ENCODE peak calls at places on chromosomes 6 and 20, in six cellular contexts. One of them, this sample, is unnamed.

GRCh38 chr6:40347571-40348011 is 239.6 kb downstream of the LRFN2 start:
- DNase-seq in hepatocyte: no peak
- DNase-seq in PC-3: no peak
- DNase-seq in GM23248: no peak
- DNase-seq in SK-N-SH: peak; percentile 24
- DNase-seq in neural progenitor cell: peak; percentile 45
- DNase-seq in this sample: no peak

GRCh38 chr6:41200901-41201783 is at the start of gene TREML2:
- DNase-seq in hepatocyte: no peak
- DNase-seq in PC-3: no peak
- DNase-seq in GM23248: no peak
- DNase-seq in SK-N-SH: no peak
- DNase-seq in neural progenitor cell: no peak
- DNase-seq in this sample: peak; percentile 87

GRCh38 chr6:34531580-34532201 is 24.4 kb downstream of the SPDEF start:
- DNase-seq in hepatocyte: no peak
- DNase-seq in PC-3: no peak
- DNase-seq in GM23248: no peak
- DNase-seq in SK-N-SH: no peak
- DNase-seq in neural progenitor cell: peak; percentile 59
- DNase-seq in this sample: peak; percentile 49

GRCh38 chr6:23176883-23177282 is 607.5 kb downstream of the HDGFL1 start:
- DNase-seq in hepatocyte: peak; percentile 55
- DNase-seq in PC-3: no peak
- DNase-seq in GM23248: peak; percentile 1
- DNase-seq in SK-N-SH: no peak
- DNase-seq in neural progenitor cell: no peak
- DNase-seq in this sample: no peak

GRCh38 chr6:119541132-119541905 is 191.8 kb upstream of the MAN1A1 start:
- DNase-seq in hepatocyte: peak; percentile 58
- DNase-seq in PC-3: peak; percentile 91
- DNase-seq in GM23248: peak; percentile 98
- DNase-seq in SK-N-SH: peak; percentile 4
- DNase-seq in neural progenitor cell: no peak
- DNase-seq in this sample: no peak

GRCh38 chr6:149332602-149333311 is 15.2 kb downstream of the TAB2 start:
- DNase-seq in hepatocyte: no peak
- DNase-seq in PC-3: peak; percentile 81
- DNase-seq in GM23248: peak; percentile 50
- DNase-seq in SK-N-SH: no peak
- DNase-seq in neural progenitor cell: no peak
- DNase-seq in this sample: no peak

GRCh38 chr6:31836676-31837611 is 9.4 kb downstream of the HSPA1B start:
- DNase-seq in hepatocyte: peak; percentile 49
- DNase-seq in PC-3: peak; percentile 38
- DNase-seq in GM23248: peak; percentile 74
- DNase-seq in SK-N-SH: no peak
- DNase-seq in neural progenitor cell: no peak
- DNase-seq in this sample: peak; percentile 48

GRCh38 chr6:167831281-167831680 is 4.6 kb downstream of the AFDN start:
- DNase-seq in hepatocyte: no peak
- DNase-seq in PC-3: no peak
- DNase-seq in GM23248: no peak
- DNase-seq in SK-N-SH: no peak
- DNase-seq in neural progenitor cell: no peak
- DNase-seq in this sample: no peak

GRCh38 chr20:2984956-2985661 is 58.3 kb upstream of the GNRH2 start:
- DNase-seq in hepatocyte: peak; percentile 9
- DNase-seq in PC-3: peak; percentile 46
- DNase-seq in GM23248: peak; percentile 83
- DNase-seq in SK-N-SH: no peak
- DNase-seq in neural progenitor cell: no peak
- DNase-seq in this sample: no peak

GRCh38 chr6:14765106-14765505 is 480.8 kb upstream of the JARID2 start:
- DNase-seq in hepatocyte: no peak
- DNase-seq in PC-3: peak; percentile 49
- DNase-seq in GM23248: peak; percentile 62
- DNase-seq in SK-N-SH: no peak
- DNase-seq in neural progenitor cell: no peak
- DNase-seq in this sample: no peak

GRCh38 chr20:62744761-62745160 is 36.1 kb downstream of the NTSR1 start:
- DNase-seq in hepatocyte: no peak
- DNase-seq in PC-3: no peak
- DNase-seq in GM23248: no peak
- DNase-seq in SK-N-SH: no peak
- DNase-seq in neural progenitor cell: no peak
- DNase-seq in this sample: no peak

GRCh38 chr6:43977404-43978111 is 149.7 kb downstream of the MRPL14 start:
- DNase-seq in hepatocyte: no peak
- DNase-seq in PC-3: no peak
- DNase-seq in GM23248: no peak
- DNase-seq in SK-N-SH: no peak
- DNase-seq in neural progenitor cell: no peak
- DNase-seq in this sample: no peak

GRCh38 chr6:29509239-29509638 is 21.5 kb upstream of the MAS1L start:
- DNase-seq in hepatocyte: no peak
- DNase-seq in PC-3: no peak
- DNase-seq in GM23248: no peak
- DNase-seq in SK-N-SH: no peak
- DNase-seq in neural progenitor cell: no peak
- DNase-seq in this sample: no peak

GRCh38 chr6:122838060-122838780 is 49.2 kb downstream of the SMPDL3A start:
- DNase-seq in hepatocyte: peak; percentile 32
- DNase-seq in PC-3: peak; percentile 52
- DNase-seq in GM23248: peak; percentile 41
- DNase-seq in SK-N-SH: peak; percentile 14
- DNase-seq in neural progenitor cell: no peak
- DNase-seq in this sample: no peak

GRCh38 chr6:53044071-53044470 is 21.1 kb upstream of the FBXO9 start:
- DNase-seq in hepatocyte: peak; percentile 50
- DNase-seq in PC-3: no peak
- DNase-seq in GM23248: peak; percentile 81
- DNase-seq in SK-N-SH: no peak
- DNase-seq in neural progenitor cell: peak; percentile 67
- DNase-seq in this sample: no peak

GRCh38 chr20:53124075-53124532 is 151.9 kb downstream of the TSHZ2 start:
- DNase-seq in hepatocyte: no peak
- DNase-seq in PC-3: no peak
- DNase-seq in GM23248: peak; percentile 77
- DNase-seq in SK-N-SH: no peak
- DNase-seq in neural progenitor cell: no peak
- DNase-seq in this sample: no peak

GRCh38 chr6:33427585-33428218 is 7.8 kb downstream of the SYNGAP1 start:
- DNase-seq in hepatocyte: peak; percentile 76
- DNase-seq in PC-3: peak; percentile 18
- DNase-seq in GM23248: peak; percentile 72
- DNase-seq in SK-N-SH: peak; percentile 80
- DNase-seq in neural progenitor cell: peak; percentile 79
- DNase-seq in this sample: peak; percentile 31

GRCh38 chr20:910840-911770 is 5.0 kb downstream of the ANGPT4 start:
- DNase-seq in hepatocyte: no peak
- DNase-seq in PC-3: no peak
- DNase-seq in GM23248: peak; percentile 58
- DNase-seq in SK-N-SH: no peak
- DNase-seq in neural progenitor cell: no peak
- DNase-seq in this sample: no peak

GRCh38 chr20:33951171-33951570 is 42.5 kb upstream of the RALY start:
- DNase-seq in hepatocyte: no peak
- DNase-seq in PC-3: no peak
- DNase-seq in GM23248: no peak
- DNase-seq in SK-N-SH: no peak
- DNase-seq in neural progenitor cell: no peak
- DNase-seq in this sample: no peak

GRCh38 chr20:19404836-19405235 is 192.4 kb downstream of the SLC24A3 start:
- DNase-seq in hepatocyte: no peak
- DNase-seq in PC-3: no peak
- DNase-seq in GM23248: no peak
- DNase-seq in SK-N-SH: no peak
- DNase-seq in neural progenitor cell: no peak
- DNase-seq in this sample: no peak

GRCh38 chr6:46940433-46941226 is 18.9 kb upstream of the ADGRF5 start:
- DNase-seq in hepatocyte: no peak
- DNase-seq in PC-3: peak; percentile 48
- DNase-seq in GM23248: no peak
- DNase-seq in SK-N-SH: no peak
- DNase-seq in neural progenitor cell: no peak
- DNase-seq in this sample: no peak

GRCh38 chr6:170423814-170424633 is 117.5 kb downstream of the FAM120B start:
- DNase-seq in hepatocyte: no peak
- DNase-seq in PC-3: no peak
- DNase-seq in GM23248: no peak
- DNase-seq in SK-N-SH: no peak
- DNase-seq in neural progenitor cell: no peak
- DNase-seq in this sample: no peak

GRCh38 chr6:166361080-166361429 is 18.7 kb upstream of the SFT2D1 start:
- DNase-seq in hepatocyte: peak; percentile 21
- DNase-seq in PC-3: peak; percentile 8
- DNase-seq in GM23248: no peak
- DNase-seq in SK-N-SH: no peak
- DNase-seq in neural progenitor cell: no peak
- DNase-seq in this sample: no peak

GRCh38 chr6:65638047-65638831 is 68.8 kb downstream of the EYS start:
- DNase-seq in hepatocyte: peak; percentile 51
- DNase-seq in PC-3: peak; percentile 43
- DNase-seq in GM23248: no peak
- DNase-seq in SK-N-SH: peak; percentile 23
- DNase-seq in neural progenitor cell: peak; percentile 56
- DNase-seq in this sample: peak; percentile 1

GRCh38 chr20:13307562-13308163 is 86.6 kb downstream of the ISM1 start:
- DNase-seq in hepatocyte: no peak
- DNase-seq in PC-3: no peak
- DNase-seq in GM23248: no peak
- DNase-seq in SK-N-SH: no peak
- DNase-seq in neural progenitor cell: no peak
- DNase-seq in this sample: no peak

GRCh38 chr6:43216200-43216599 is 13.1 kb downstream of the DNPH1 start:
- DNase-seq in hepatocyte: no peak
- DNase-seq in PC-3: no peak
- DNase-seq in GM23248: no peak
- DNase-seq in SK-N-SH: no peak
- DNase-seq in neural progenitor cell: no peak
- DNase-seq in this sample: no peak

DNA sequence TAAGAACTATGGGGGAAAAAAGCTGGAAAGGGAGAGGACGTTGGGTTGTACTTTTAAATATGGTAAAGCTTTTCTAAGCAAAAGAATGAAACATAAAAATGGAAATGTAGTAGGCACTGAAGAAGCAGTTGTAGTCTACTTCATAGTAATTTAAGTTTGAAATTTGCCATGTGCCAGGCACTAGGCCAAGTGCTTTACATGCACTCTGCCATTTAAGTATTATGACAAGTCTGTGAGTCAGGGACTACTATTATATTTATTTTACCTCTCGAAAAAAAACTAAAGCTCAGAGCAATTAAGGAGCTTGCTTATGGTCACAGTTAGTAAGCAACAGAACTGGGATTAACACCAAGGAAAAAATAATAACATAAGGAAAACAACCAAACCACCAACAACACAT is 257.8 kb downstream of the GMDS start:
- DNase-seq in hepatocyte: no peak
- DNase-seq in PC-3: peak; percentile 90
- DNase-seq in GM23248: peak; percentile 88
- DNase-seq in SK-N-SH: no peak
- DNase-seq in neural progenitor cell: no peak
- DNase-seq in this sample: no peak
- TF ChIP-seq EZH2phosphoT487 in hepatocyte: no peak
- TF ChIP-seq EZH2phosphoT487 in PC-3: no peak
- TF ChIP-seq EZH2phosphoT487 in GM23248: no peak
- TF ChIP-seq EZH2phosphoT487 in SK-N-SH: no peak
- TF ChIP-seq EZH2phosphoT487 in neural progenitor cell: no peak
- TF ChIP-seq EZH2phosphoT487 in this sample: no peak

GRCh38 chr20:61569836-61570235 is 317.8 kb downstream of the CDH4 start:
- DNase-seq in hepatocyte: no peak
- DNase-seq in PC-3: no peak
- DNase-seq in GM23248: no peak
- DNase-seq in SK-N-SH: no peak
- DNase-seq in neural progenitor cell: peak; percentile 69
- DNase-seq in this sample: no peak
- TF ChIP-seq EZH2phosphoT487 in hepatocyte: no peak
- TF ChIP-seq EZH2phosphoT487 in PC-3: no peak
- TF ChIP-seq EZH2phosphoT487 in GM23248: no peak
- TF ChIP-seq EZH2phosphoT487 in SK-N-SH: no peak
- TF ChIP-seq EZH2phosphoT487 in neural progenitor cell: no peak
- TF ChIP-seq EZH2phosphoT487 in this sample: no peak

GRCh38 chr6:55065020-55065419 is 109.3 kb upstream of the HCRTR2 start:
- DNase-seq in hepatocyte: peak; percentile 19
- DNase-seq in PC-3: no peak
- DNase-seq in GM23248: no peak
- DNase-seq in SK-N-SH: no peak
- DNase-seq in neural progenitor cell: no peak
- DNase-seq in this sample: no peak
- TF ChIP-seq EZH2phosphoT487 in hepatocyte: no peak
- TF ChIP-seq EZH2phosphoT487 in PC-3: no peak
- TF ChIP-seq EZH2phosphoT487 in GM23248: no peak
- TF ChIP-seq EZH2phosphoT487 in SK-N-SH: no peak
- TF ChIP-seq EZH2phosphoT487 in neural progenitor cell: no peak
- TF ChIP-seq EZH2phosphoT487 in this sample: no peak

GRCh38 chr6:27503436-27504030 is 30.6 kb upstream of the ZNF184 start:
- DNase-seq in hepatocyte: peak; percentile 79
- DNase-seq in PC-3: peak; percentile 91
- DNase-seq in GM23248: peak; percentile 68
- DNase-seq in SK-N-SH: peak; percentile 47
- DNase-seq in neural progenitor cell: peak; percentile 73
- DNase-seq in this sample: peak; percentile 74

GRCh38 chr6:27505209-27506027 is 32.5 kb upstream of the ZNF184 start:
- DNase-seq in hepatocyte: peak; percentile 66
- DNase-seq in PC-3: peak; percentile 87
- DNase-seq in GM23248: peak; percentile 46
- DNase-seq in SK-N-SH: no peak
- DNase-seq in neural progenitor cell: peak; percentile 70
- DNase-seq in this sample: peak; percentile 34

GRCh38 chr6:27500177-27500576 is 27.3 kb upstream of the ZNF184 start:
- DNase-seq in hepatocyte: no peak
- DNase-seq in PC-3: no peak
- DNase-seq in GM23248: no peak
- DNase-seq in SK-N-SH: no peak
- DNase-seq in neural progenitor cell: no peak
- DNase-seq in this sample: no peak

GRCh38 chr6:27501187-27501586 is 28.3 kb upstream of the ZNF184 start:
- DNase-seq in hepatocyte: no peak
- DNase-seq in PC-3: no peak
- DNase-seq in GM23248: no peak
- DNase-seq in SK-N-SH: no peak
- DNase-seq in neural progenitor cell: no peak
- DNase-seq in this sample: no peak

GRCh38 chr6:27502508-27503435 is 29.9 kb upstream of the ZNF184 start:
- DNase-seq in hepatocyte: peak; percentile 78
- DNase-seq in PC-3: peak; percentile 88
- DNase-seq in GM23248: peak; percentile 68
- DNase-seq in SK-N-SH: no peak
- DNase-seq in neural progenitor cell: peak; percentile 77
- DNase-seq in this sample: peak; percentile 82
- TF ChIP-seq EZH2phosphoT487 in hepatocyte: no peak
- TF ChIP-seq EZH2phosphoT487 in PC-3: no peak
- TF ChIP-seq EZH2phosphoT487 in GM23248: no peak
- TF ChIP-seq EZH2phosphoT487 in SK-N-SH: no peak
- TF ChIP-seq EZH2phosphoT487 in neural progenitor cell: no peak
- TF ChIP-seq EZH2phosphoT487 in this sample: no peak

GRCh38 chr6:68127066-68127465 is 508.0 kb upstream of the ADGRB3 start:
- DNase-seq in hepatocyte: no peak
- DNase-seq in PC-3: no peak
- DNase-seq in GM23248: no peak
- DNase-seq in SK-N-SH: no peak
- DNase-seq in neural progenitor cell: no peak
- DNase-seq in this sample: no peak
- TF ChIP-seq EZH2phosphoT487 in hepatocyte: no peak
- TF ChIP-seq EZH2phosphoT487 in PC-3: no peak
- TF ChIP-seq EZH2phosphoT487 in GM23248: no peak
- TF ChIP-seq EZH2phosphoT487 in SK-N-SH: no peak
- TF ChIP-seq EZH2phosphoT487 in neural progenitor cell: no peak
- TF ChIP-seq EZH2phosphoT487 in this sample: no peak